ENCODE peak calls at places on chromosomes 5 and 9, in eight cellular contexts. J is GM23248, L is GF-D8, D is NCI-H526, M is uterus, Z is SHP77 treated with DMSO at 0.1 percent for 48 hours, F is left ventricle myocardium inferior, V is IMR-90. A is an unnamed sample.

GRCh38 chr9:127091526-127091925 is 30.9 kb downstream of the ANGPTL2 start:
- DNase-seq in M (no peak), L (no peak), D (no peak), Z (no peak), V (no peak), F (no peak), J (no peak), A (no peak)

GRCh38 chr9:35748858-35749514 is at the start of the genes GBA2 and RGP1:
- DNase-seq in Z (peak), D (peak), V (peak), L (no peak), F (peak), M (peak), J (peak), A (no peak)

GRCh38 chr9:77304543-77304942 is 127.2 kb downstream of the VPS13A start:
- DNase-seq in L (no peak), M (no peak), F (no peak), Z (no peak), J (peak), V (peak), D (no peak), A (no peak)

GRCh38 chr9:88658311-88658822 is 123.4 kb downstream of the NXNL2 start:
- DNase-seq in D (no peak), F (peak), L (no peak), M (peak), V (no peak), Z (no peak), J (peak), A (no peak)

GRCh38 chr5:94241288-94241651 is 377.1 kb downstream of the KIAA0825 start:
- DNase-seq in Z (no peak), L (no peak), F (no peak), M (no peak), V (peak), J (peak), D (no peak), A (no peak)

GRCh38 chr9:111961575-111961974 is 65.0 kb downstream of the UGCG start:
- DNase-seq in L (no peak), V (peak), F (no peak), J (peak), D (no peak), Z (peak), M (no peak), A (no peak)

GRCh38 chr5:62558941-62559340 is 19.7 kb upstream of the LRRC70 start:
- DNase-seq in V (no peak), L (no peak), F (no peak), J (no peak), Z (no peak), D (no peak), M (no peak), A (no peak)

GRCh38 chr9:14315754-14316573 is 2.0 kb upstream of the NFIB start:
- DNase-seq in J (peak), L (no peak), M (peak), Z (no peak), F (peak), D (peak), V (no peak), A (peak)

GRCh38 chr5:53418844-53419243 is 61.6 kb upstream of the FST start:
- DNase-seq in F (no peak), D (no peak), M (no peak), V (peak), J (peak), L (no peak), Z (no peak), A (no peak)

GRCh38 chr5:181152406-181152805 is 5.0 kb downstream of the OR2V2 start:
- DNase-seq in L (no peak), Z (no peak), M (no peak), J (no peak), F (no peak), V (peak), D (no peak), A (no peak)

GRCh38 chr5:181156758-181157157 is 9.4 kb downstream of the OR2V2 start:
- DNase-seq in Z (no peak), D (no peak), F (no peak), V (no peak), M (no peak), L (no peak), J (no peak), A (peak)

GRCh38 chr9:77833686-77834429 is 185.7 kb upstream of the GNA14 start:
- DNase-seq in M (no peak), D (no peak), F (no peak), V (no peak), J (peak), L (no peak), Z (no peak), A (no peak)

GRCh38 chr9:4262735-4263141 is 37.1 kb downstream of the GLIS3 start:
- DNase-seq in M (no peak), Z (no peak), L (no peak), J (peak), F (no peak), V (peak), D (no peak), A (no peak)

GRCh38 chr9:6552033-6552737 is 93.3 kb downstream of the GLDC start:
- DNase-seq in M (no peak), L (no peak), F (no peak), Z (peak), J (peak), D (no peak), V (peak), A (no peak)

GRCh38 chr5:53464722-53465121 is 15.7 kb upstream of the FST start:
- DNase-seq in D (no peak), Z (no peak), J (no peak), L (peak), V (no peak), M (no peak), F (no peak), A (no peak)

GRCh38 chr9:114499528-114499927 is 5.7 kb downstream of the WHRN start:
- DNase-seq in D (no peak), Z (no peak), F (no peak), J (no peak), M (no peak), V (no peak), L (no peak), A (no peak)

GRCh38 chr9:128102861-128103588 is 24.5 kb downstream of the PTGES2 start:
- DNase-seq in L (no peak), J (no peak), Z (peak), M (peak), V (no peak), F (no peak), D (no peak), A (no peak)

GRCh38 chr5:14125262-14125661 is 17.9 kb upstream of the TRIO start:
- DNase-seq in Z (no peak), V (no peak), M (no peak), J (no peak), F (no peak), L (no peak), D (no peak), A (no peak)

GRCh38 chr9:128231638-128232568 is 28.7 kb downstream of the DNM1 start:
- DNase-seq in Z (no peak), M (no peak), L (no peak), J (peak), F (no peak), V (no peak), D (no peak), A (peak)

GRCh38 chr9:16243798-16244197 is 626.7 kb downstream of the BNC2 start:
- DNase-seq in Z (no peak), L (no peak), J (no peak), D (no peak), V (no peak), M (no peak), F (no peak), A (no peak)

GRCh38 chr5:96638566-96638965 is 23.6 kb upstream of the CAST start:
- DNase-seq in Z (no peak), D (no peak), V (no peak), M (no peak), L (no peak), J (no peak), F (no peak), A (no peak)

GRCh38 chr5:125278711-125279110 is 532.3 kb upstream of the ZNF608 start:
- DNase-seq in F (no peak), D (no peak), M (no peak), L (no peak), V (no peak), Z (no peak), J (no peak), A (no peak)

GRCh38 chr5:147935032-147935431 is 28.7 kb upstream of the C5orf46 start:
- DNase-seq in Z (no peak), F (no peak), D (peak), V (peak), L (no peak), M (no peak), J (peak), A (no peak)

GRCh38 chr5:136207631-136208030 is 14.7 kb upstream of the SMIM32 start:
- DNase-seq in V (no peak), J (no peak), Z (no peak), M (no peak), L (no peak), D (no peak), F (no peak), A (no peak)